ENCODE peak calls at places on chromosome 19, in seven cellular contexts. J is aorta, N is endodermal cell, F is esophagus squamous epithelium, A is tibial nerve, I is DND-41, Y is cardiac muscle cell. S is an unnamed sample.

GRCh38 chr19:907183-907853 is 5.7 kb downstream of the R3HDM4 start:
- DNase-seq in N (peak; percentile 44), J (no peak), F (no peak), I (no peak), A (no peak), Y (no peak), S (no peak)

GRCh38 chr19:48239582-48240141 is 16.1 kb downstream of the CARD8 start:
- DNase-seq in I (no peak), N (no peak), A (no peak), F (no peak), Y (no peak), J (no peak), S (no peak)

GRCh38 chr19:45824041-45824471 is 8.9 kb upstream of the RSPH6A start:
- DNase-seq in A (no peak), Y (no peak), I (peak; percentile 41), N (peak; percentile 42), J (no peak), F (no peak), S (no peak)

GRCh38 chr19:19402656-19403372 is 2.7 kb upstream of the GATAD2A start:
- DNase-seq in A (no peak), I (no peak), J (no peak), Y (no peak), N (no peak), F (no peak), S (no peak)

GRCh38 chr19:51948979-51949378 is 21.7 kb downstream of the ZNF613 start:
- DNase-seq in F (no peak), Y (no peak), J (peak; percentile 58), N (no peak), I (no peak), A (no peak), S (no peak)

GRCh38 chr19:50264483-50265186 is 61.2 kb downstream of the MYH14 start:
- DNase-seq in N (peak; percentile 71), F (no peak), A (no peak), I (no peak), J (no peak), Y (no peak), S (no peak)

GRCh38 chr19:48543121-48543710 is 8.8 kb upstream of the SULT2B1 start:
- DNase-seq in F (no peak), Y (no peak), N (peak; percentile 68), J (no peak), I (no peak), A (no peak), S (no peak)

GRCh38 chr19:21256722-21257121 is 72.5 kb downstream of the ZNF708 start:
- DNase-seq in Y (peak; percentile 1), I (no peak), F (no peak), N (peak; percentile 50), J (no peak), A (no peak), S (no peak)

GRCh38 chr19:3108775-3109174 is 14.6 kb downstream of the GNA11 start:
- DNase-seq in J (peak; percentile 76), F (no peak), Y (peak; percentile 75), N (peak; percentile 91), A (no peak), I (peak; percentile 81), S (peak; percentile 67)

GRCh38 chr19:48509467-48510194 is 2.0 kb downstream of the LMTK3 start:
- DNase-seq in N (peak; percentile 65), I (no peak), F (no peak), Y (no peak), A (no peak), J (no peak), S (no peak)

GRCh38 chr19:1399745-1400144 is 1.6 kb downstream of the GAMT start:
- DNase-seq in N (no peak), J (no peak), I (no peak), F (no peak), Y (no peak), A (no peak), S (no peak)

GRCh38 chr19:51469629-51470028 is 8.7 kb upstream of the CEACAM18 start:
- DNase-seq in I (no peak), J (no peak), A (no peak), F (no peak), Y (no peak), N (no peak), S (no peak)

GRCh38 chr19:19670070-19670551 is 1.5 kb downstream of the ZNF101 start:
- DNase-seq in N (peak; percentile 84), J (no peak), Y (no peak), A (no peak), I (no peak), F (no peak), S (no peak)

GRCh38 chr19:21335721-21336120 is 6.5 kb upstream of the ZNF708 start:
- DNase-seq in Y (no peak), J (no peak), N (no peak), I (no peak), F (no peak), A (no peak), S (no peak)

GRCh38 chr19:13091400-13092161 is 11.1 kb downstream of the LYL1 start:
- DNase-seq in I (no peak), N (peak; percentile 65), F (no peak), A (no peak), Y (no peak), J (peak; percentile 92), S (peak; percentile 32)

GRCh38 chr19:1953037-1953436 is 12.1 kb downstream of the CSNK1G2 start:
- DNase-seq in I (no peak), Y (no peak), J (no peak), F (no peak), A (no peak), N (no peak), S (no peak)

GRCh38 chr19:56314018-56314583 is 538 bp downstream of the ZSCAN5A start:
- DNase-seq in Y (no peak), N (peak; percentile 82), F (no peak), I (no peak), J (no peak), A (no peak), S (no peak)

GRCh38 chr19:1400281-1401137 is 833 bp downstream of the GAMT start:
- DNase-seq in A (no peak), F (no peak), J (no peak), I (peak; percentile 43), Y (peak; percentile 80), N (no peak), S (no peak)

GRCh38 chr19:46284635-46285034 is 12.2 kb upstream of the HIF3A start:
- DNase-seq in F (no peak), A (no peak), I (no peak), Y (no peak), J (no peak), N (no peak), S (no peak)

GRCh38 chr19:10818306-10819123 is 17.5 kb downstream of the TMED1 start:
- DNase-seq in J (no peak), F (no peak), A (no peak), N (peak; percentile 35), I (no peak), Y (no peak), S (no peak)

GRCh38 chr19:10815969-10816635 is 19.9 kb downstream of the TMED1 start:
- DNase-seq in N (peak; percentile 43), F (no peak), I (no peak), J (no peak), A (no peak), Y (no peak), S (no peak)

GRCh38 chr19:10815007-10815531 is 20.9 kb downstream of the TMED1 start:
- DNase-seq in Y (no peak), A (no peak), F (no peak), J (no peak), I (no peak), N (no peak), S (no peak)

GRCh38 chr19:10817291-10818038 is 18.5 kb downstream of the TMED1 start:
- DNase-seq in F (no peak), N (peak; percentile 46), Y (no peak), J (peak; percentile 89), A (peak; percentile 73), I (no peak), S (no peak)

GRCh38 chr19:10816691-10817090 is 19.3 kb downstream of the TMED1 start:
- DNase-seq in A (no peak), I (no peak), Y (no peak), F (no peak), N (peak; percentile 24), J (no peak), S (no peak)
- H3K27ac ChIP-seq in A (peak overlapping the region; percentile 90), I (no peak overlapping the region), Y (no peak overlapping the region), F (peak overlapping the region; percentile 86), N (no peak overlapping the region), J (no peak overlapping the region), S (no peak overlapping the region)

GRCh38 chr19:15262011-15262410 is 29.8 kb upstream of the EPHX3 start:
- DNase-seq in N (no peak), A (no peak), F (no peak), J (no peak), I (no peak), Y (no peak), S (no peak)

GRCh38 chr19:15264933-15265206 is 32.6 kb upstream of the EPHX3 start:
- DNase-seq in I (no peak), A (no peak), N (no peak), F (no peak), J (no peak), Y (no peak), S (no peak)

GRCh38 chr19:15265214-15265613 is 33.0 kb upstream of the EPHX3 start:
- DNase-seq in A (no peak), N (no peak), J (no peak), Y (no peak), F (no peak), I (no peak), S (no peak)

GRCh38 chr19:15264061-15264932 is 32.0 kb upstream of the EPHX3 start:
- DNase-seq in F (no peak), J (peak; percentile 86), N (peak; percentile 97), I (peak; percentile 67), A (peak; percentile 57), Y (peak; percentile 86), S (peak; percentile 62)

DNA sequence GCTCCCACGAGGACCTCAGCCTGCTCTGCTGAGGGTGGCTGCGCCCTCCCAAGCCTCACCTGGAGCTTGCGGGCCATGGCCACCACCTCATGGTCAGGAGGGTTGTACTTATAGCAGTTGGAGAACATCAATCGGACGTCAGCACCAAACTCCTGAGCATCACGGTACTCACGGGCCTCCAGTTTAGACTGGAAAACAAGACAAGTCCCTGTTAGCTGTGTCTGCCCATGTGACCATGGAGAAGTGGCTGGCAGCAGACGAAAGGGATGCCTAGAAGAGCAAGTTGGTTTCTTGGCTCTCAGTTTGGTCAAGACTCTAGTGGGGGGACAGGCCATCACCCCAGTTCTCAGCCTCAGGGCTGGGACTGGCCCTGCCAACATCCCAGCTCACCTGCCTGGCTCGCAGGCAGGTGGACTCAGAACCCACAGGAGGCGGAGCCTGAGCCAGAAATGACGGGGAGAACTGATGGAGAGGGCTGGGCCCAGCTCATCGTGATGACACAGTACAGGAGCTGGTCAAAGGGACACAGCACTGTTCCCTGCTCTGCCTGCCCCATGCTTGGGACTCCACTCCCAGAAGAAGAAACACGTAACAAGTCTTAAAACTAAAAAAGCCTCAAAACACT is 31.2 kb upstream of the EPHX3 start:
- DNase-seq in A (no peak), N (no peak), J (no peak), Y (no peak), F (no peak), I (no peak), S (no peak)
- H3K36me3 ChIP-seq in A (peaks cover 21% of the 10 kb centered on the region), N (peaks cover 96% of the 10 kb centered on the region), J (no peaks in the 10 kb centered on the region), Y (peaks cover 58% of the 10 kb centered on the region), F (peaks cover 48% of the 10 kb centered on the region), I (peaks cover 100% of the 10 kb centered on the region), S (peaks cover 84% of the 10 kb centered on the region)

GRCh38 chr19:4187313-4188122 is 5.0 kb downstream of the ANKRD24 start:
- DNase-seq in N (peak; percentile 30), F (no peak), J (no peak), Y (no peak), I (no peak), A (no peak), S (no peak)
- H3K27me3 ChIP-seq in N (no peaks in the 10 kb centered on the region), F (no peaks in the 10 kb centered on the region), J (no peaks in the 10 kb centered on the region), Y (no peaks in the 10 kb centered on the region), I (no peaks in the 10 kb centered on the region), A (peaks cover 29% of the 10 kb centered on the region), S (no peaks in the 10 kb centered on the region)

GRCh38 chr19:35320285-35320706 is 8.7 kb upstream of the CD22 start:
- DNase-seq in N (no peak), Y (no peak), F (no peak), J (no peak), A (no peak), I (no peak), S (no peak)
- H3K27ac ChIP-seq in N (no peak overlapping the region), Y (no peak overlapping the region), F (no peak overlapping the region), J (no peak overlapping the region), A (peak overlapping the region; percentile 29), I (no peak overlapping the region), S (no peak overlapping the region)